ENCODE peak calls at places on chromosomes 6 and 20, in four cellular contexts. E is pancreas, T is uterus, C is right lobe of liver. A is an unnamed sample. For H3K9me3 and H3K4me1, the result is how much of the 10 kb centered on the place peaks cover.

GRCh38 chr20:24303393-24303792 is 166.0 kb upstream of the SYNDIG1 start:
- DNase-seq in E (no peak), T (no peak), C (no peak), A (no peak)

GRCh38 chr20:38870733-38871559 is 55.3 kb upstream of the FAM83D start:
- DNase-seq in E (no peak), T (no peak), C (no peak), A (peak)

GRCh38 chr20:2814587-2815051 is at the start of gene C20orf141:
- DNase-seq in C (no peak), T (peak), E (no peak), A (peak)

GRCh38 chr20:40307937-40308478 is 381.0 kb downstream of the MAFB start:
- DNase-seq in C (no peak), T (no peak), E (no peak), A (no peak)

GRCh38 chr6:123017313-123017712 is 21.3 kb downstream of the CLVS2 start:
- DNase-seq in E (no peak), C (no peak), T (no peak), A (no peak)

GRCh38 chr6:3825331-3825831 is 23.8 kb upstream of the FAM50B start:
- DNase-seq in E (no peak), C (peak), T (peak), A (no peak)

GRCh38 chr6:108526739-108527174 is 34.0 kb upstream of the FOXO3 start:
- DNase-seq in T (no peak), C (no peak), E (peak), A (no peak)

GRCh38 chr6:151850479-151850878 is 43.0 kb downstream of the ESR1 start:
- DNase-seq in C (no peak), T (no peak), E (no peak), A (no peak)

GRCh38 chr6:36544228-36544627 is 3.1 kb downstream of the STK38 start:
- DNase-seq in T (no peak), C (no peak), E (no peak), A (no peak)

GRCh38 chr20:3323398-3323797 is 84.1 kb downstream of the DNAAF9 start:
- DNase-seq in T (no peak), E (no peak), C (no peak), A (no peak)

GRCh38 chr20:37681384-37681977 is 12.3 kb upstream of the CTNNBL1 start:
- DNase-seq in C (no peak), T (no peak), E (no peak), A (no peak)

GRCh38 chr6:122788663-122789062 is 395 bp upstream of the SMPDL3A start:
- DNase-seq in T (no peak), C (no peak), E (no peak), A (no peak)

GRCh38 chr20:20371681-20372080 is 3.8 kb downstream of the INSM1 start:
- DNase-seq in C (no peak), T (no peak), E (no peak), A (no peak)

GRCh38 chr20:8693709-8694108 is 375.2 kb upstream of the PLCB4 start:
- DNase-seq in C (no peak), E (no peak), T (no peak), A (no peak)

GRCh38 chr6:73017473-73017872 is 207.8 kb downstream of the KHDC1L start:
- DNase-seq in C (no peak), T (no peak), E (no peak), A (no peak)

GRCh38 chr6:137213331-137213740 is 5.8 kb downstream of the IFNGR1 start:
- DNase-seq in E (no peak), T (no peak), C (no peak), A (no peak)
- H3K9me3 ChIP-seq in E (under half), T (under half), C (under half), A (under half)

GRCh38 chr6:143561105-143561704 is 49.7 kb upstream of the FUCA2 start:
- DNase-seq in T (no peak), C (no peak), E (no peak), A (no peak)
- H3K4me1 ChIP-seq in T (under half), C (under half), E (under half), A (under half)

DNA sequence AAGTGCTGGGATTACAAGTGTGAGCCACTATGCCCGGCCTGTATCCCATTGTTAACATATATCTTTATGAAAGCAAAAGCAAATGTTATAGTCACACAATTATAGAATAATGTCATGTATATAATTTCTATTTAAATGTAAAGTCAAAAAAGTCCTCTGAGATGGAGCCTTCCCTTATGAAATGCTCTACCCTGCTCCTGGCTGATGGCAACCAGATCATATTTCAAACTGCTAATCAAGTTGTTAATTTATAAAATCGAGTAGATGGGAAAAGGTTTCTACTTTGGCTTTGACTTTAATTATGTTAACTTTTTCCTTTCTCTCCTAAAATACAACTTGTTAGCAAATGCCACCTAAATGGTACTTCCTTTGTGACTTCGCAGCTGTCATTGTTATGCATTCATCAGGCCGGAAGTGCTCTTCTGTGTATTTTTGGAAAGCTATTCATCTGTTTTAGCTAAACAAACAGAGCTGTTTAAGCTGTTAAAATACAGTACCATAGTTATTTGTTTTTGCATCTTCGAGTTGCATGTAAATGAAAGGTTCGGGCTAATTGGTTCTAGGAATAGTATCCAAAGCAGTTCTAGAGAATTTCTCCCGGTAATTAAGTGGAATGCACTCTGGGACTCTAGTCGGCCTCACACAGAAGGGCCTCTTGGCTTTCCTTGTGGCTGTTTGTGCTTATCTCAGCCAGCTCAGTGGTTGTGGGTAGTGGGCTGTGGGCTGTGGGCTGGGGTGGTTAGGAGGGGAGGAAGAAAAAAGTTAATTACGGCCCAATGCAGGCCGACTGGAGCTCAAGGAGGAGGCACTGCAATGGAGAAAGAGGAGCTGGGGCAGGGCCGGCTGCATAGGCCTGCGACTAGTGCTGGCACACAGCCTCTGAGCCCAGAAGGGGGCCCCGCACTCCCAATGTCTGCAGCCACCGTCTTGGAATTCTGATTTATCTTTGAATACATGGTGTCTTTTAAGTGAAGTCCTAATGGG is 34.8 kb downstream of the SLC35D3 start:
- DNase-seq in E (no peak), C (no peak), T (no peak), A (no peak)
- TF ChIP-seq CTCF in E (no peak), C (no peak), T (no peak), A (no peak)

GRCh38 chr6:148595550-148595949 is 151.3 kb upstream of the UST start:
- DNase-seq in T (no peak), E (no peak), C (no peak), A (no peak)

GRCh38 chr6:148596886-148597455 is 149.9 kb upstream of the UST start:
- DNase-seq in E (no peak), T (no peak), C (no peak), A (no peak)

GRCh38 chr6:148602136-148602535 is 144.7 kb upstream of the UST start:
- DNase-seq in T (no peak), E (no peak), C (no peak), A (no peak)

GRCh38 chr6:148598690-148599089 is 148.1 kb upstream of the UST start:
- DNase-seq in C (no peak), E (no peak), T (no peak), A (no peak)

GRCh38 chr6:148599967-148600426 is 146.8 kb upstream of the UST start:
- DNase-seq in T (no peak), C (no peak), E (no peak), A (no peak)
- H3K9me3 ChIP-seq in T (under half), C (under half), E (under half), A (under half)

DNA sequence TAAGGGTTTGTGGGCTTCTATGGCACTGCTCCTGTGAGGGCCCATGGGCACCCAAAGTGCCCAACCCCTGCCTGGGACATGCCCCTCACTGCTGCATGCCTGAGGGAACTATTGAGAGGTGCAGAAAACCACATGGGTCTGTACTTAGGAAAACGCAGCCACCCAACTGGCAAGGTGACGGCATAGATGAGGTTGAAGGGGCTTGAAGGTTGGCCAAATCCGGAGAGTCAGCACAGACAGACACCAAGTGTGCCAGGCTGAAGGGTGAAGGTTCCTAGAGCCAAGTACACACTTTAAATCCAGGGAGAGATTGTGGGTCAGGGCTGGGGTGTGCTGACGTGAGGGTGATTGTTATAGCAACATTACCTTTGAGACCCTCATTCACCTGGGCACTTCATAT is 6.2 kb downstream of the BANF2 start:
- DNase-seq in T (no peak), C (no peak), E (no peak), A (no peak)
- H3K4me1 ChIP-seq in T (under half), C (under half), E (under half), A (under half)

GRCh38 chr20:4563534-4563933 is 158.2 kb upstream of the PRND start:
- DNase-seq in C (no peak), E (no peak), T (no peak), A (no peak)
- TF ChIP-seq CTCF in C (no peak), E (no peak), T (no peak), A (peak)

DNA sequence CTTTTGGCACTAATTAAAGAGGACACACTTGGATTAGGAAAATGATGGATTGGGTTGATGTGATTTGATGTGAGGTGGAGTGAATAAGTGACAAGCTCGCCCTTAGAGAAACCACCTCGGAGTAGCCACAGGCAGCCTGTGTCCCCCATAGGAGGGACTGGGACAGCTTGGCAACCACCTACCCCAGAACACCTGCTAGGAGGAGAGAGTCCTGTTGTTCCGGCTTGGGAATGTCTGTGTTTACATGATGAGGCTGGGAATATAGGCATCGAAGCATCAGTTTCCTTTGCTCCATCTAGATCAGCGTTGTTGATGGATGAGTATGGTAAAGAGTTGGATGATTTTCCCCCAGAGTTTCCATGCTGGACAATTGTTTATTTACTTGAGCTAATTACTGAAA is 44.4 kb downstream of the PHACTR3 start:
- DNase-seq in C (no peak), E (no peak), T (no peak), A (peak)
- H3K9me3 ChIP-seq in C (under half), E (under half), T (under half), A (under half)

DNA sequence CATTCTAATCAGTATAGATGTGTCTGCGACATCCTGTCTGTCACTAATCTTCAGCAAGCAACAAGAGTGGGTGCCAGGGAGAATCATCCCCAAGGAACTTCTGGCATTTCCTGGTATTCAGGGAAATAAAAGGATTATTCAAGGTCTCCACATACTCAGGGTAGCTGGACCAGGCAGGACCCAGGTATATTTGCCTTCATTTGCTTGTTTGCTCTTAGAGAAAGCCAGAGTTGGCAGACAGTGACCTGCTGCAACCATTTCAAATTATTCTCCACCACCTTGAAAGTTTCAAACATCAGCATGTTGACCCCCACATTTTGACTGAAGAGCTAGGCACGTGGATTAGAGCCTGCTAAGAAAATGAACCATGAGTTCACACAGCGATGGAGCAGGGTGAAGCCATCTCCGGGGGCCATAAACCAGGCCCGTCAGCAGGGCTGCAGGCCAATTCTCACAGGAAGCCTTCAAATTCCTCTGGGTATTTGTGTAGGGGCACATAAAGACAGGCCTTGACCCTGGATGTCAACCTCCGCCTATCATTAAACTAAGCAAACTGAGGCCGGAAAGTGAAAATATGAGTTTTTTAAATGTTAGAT is 33.0 kb downstream of the TRAM2 start:
- DNase-seq in T (no peak), E (no peak), C (no peak), A (no peak)
- H3K4me1 ChIP-seq in T (under half), E (under half), C (under half), A (half or more)

DNA sequence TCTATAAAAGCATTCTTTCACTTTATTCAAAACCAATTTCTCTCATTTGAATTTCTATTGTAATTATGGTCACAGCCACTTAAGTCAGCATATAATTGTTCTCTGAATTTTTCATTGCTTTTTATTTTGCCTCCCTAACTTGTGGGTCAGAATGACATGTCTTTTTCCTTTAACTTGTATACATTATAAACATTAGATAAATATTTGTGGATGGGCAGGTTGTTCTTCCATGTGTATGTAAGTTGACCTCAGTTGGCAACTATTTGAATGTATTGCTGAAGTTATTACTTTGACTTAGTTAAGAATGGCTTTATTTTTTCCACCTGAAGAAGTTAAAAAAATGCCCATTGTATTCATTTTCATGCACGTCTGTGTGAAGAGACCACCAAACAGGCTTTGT is 83.0 kb upstream of the MAP3K7 start:
- DNase-seq in E (no peak), C (no peak), T (no peak), A (no peak)
- TF ChIP-seq CTCF in E (no peak), C (no peak), T (no peak), A (no peak)